ENCODE peak calls at places on chromosome 15, in four cellular contexts. P is psoas muscle, B is DMS153, T is fibroblast of pulmonary artery. K is an unnamed sample.

GRCh38 chr15:81887913-81888312 is 157.9 kb downstream of the MEX3B start:
- DNase-seq in P (no peak), B (no peak), T (peak), K (no peak)

GRCh38 chr15:48627260-48627969 is 18.1 kb downstream of the FBN1 start:
- DNase-seq in P (no peak), B (no peak), T (peak), K (no peak)

GRCh38 chr15:64426845-64427465 is 33.4 kb upstream of the ZNF609 start:
- DNase-seq in P (no peak), B (no peak), T (peak), K (no peak)

GRCh38 chr15:99015677-99016568 is 8.3 kb upstream of the PGPEP1L start:
- DNase-seq in P (no peak), B (no peak), T (no peak), K (no peak)

GRCh38 chr15:66882251-66883020 is 180.4 kb downstream of the SMAD6 start:
- DNase-seq in P (peak), B (no peak), T (peak), K (peak)

GRCh38 chr15:88450125-88450798 is 16.9 kb downstream of the MRPL46 start:
- DNase-seq in P (peak), B (peak), T (peak), K (peak)

GRCh38 chr15:41957021-41957897 is 15.1 kb downstream of the EHD4 start:
- DNase-seq in P (no peak), B (no peak), T (no peak), K (no peak)

GRCh38 chr15:48563944-48564343 is 81.6 kb downstream of the FBN1 start:
- DNase-seq in P (no peak), B (no peak), T (no peak), K (no peak)

GRCh38 chr15:40248006-40248783 is 9.3 kb downstream of the PAK6 start:
- DNase-seq in P (peak), B (no peak), T (no peak), K (no peak)

GRCh38 chr15:63833246-63833696 is 477 bp downstream of the HERC1 start:
- DNase-seq in P (peak), B (no peak), T (peak), K (peak)

GRCh38 chr15:77647961-77648360 is 15.2 kb upstream of the LINGO1 start:
- DNase-seq in P (no peak), B (no peak), T (no peak), K (no peak)